ENCODE peak calls at places on chromosomes 2 and 18, in four cellular contexts. D is iris pigment epithelial cell; N is activated CD4-positive, alpha-beta memory T cell treated with anti-CD3 and anti-CD28 coated beads for 36 hours; S is ACHN. O is an unnamed sample.

GRCh38 chr2:170122883-170123547 is 54.9 kb upstream of the MYO3B start:
- DNase-seq in D (peak), N (no peak), S (peak), O (no peak)

GRCh38 chr2:41869542-41870256 is 178.1 kb upstream of the PKDCC start:
- DNase-seq in D (peak), N (peak), S (peak), O (peak)

GRCh38 chr2:8408560-8409460 is 273.0 kb upstream of the ID2 start:
- DNase-seq in D (no peak), N (peak), S (no peak), O (peak)

GRCh38 chr2:144801766-144802165 is 281.8 kb upstream of the ZEB2 start:
- DNase-seq in D (peak), N (no peak), S (peak), O (no peak)

GRCh38 chr2:162317910-162318279 is 589 bp downstream of the IFIH1 start:
- DNase-seq in D (no peak), N (peak), S (peak), O (peak)

GRCh38 chr2:188328419-188328818 is 36.7 kb downstream of the GULP1 start:
- DNase-seq in D (no peak), N (no peak), S (no peak), O (no peak)

GRCh38 chr2:65382323-65382722 is 50.1 kb downstream of the SPRED2 start:
- DNase-seq in D (no peak), N (no peak), S (peak), O (no peak)

GRCh38 chr2:3282056-3282998 is 95.3 kb downstream of the EIPR1 start:
- DNase-seq in D (peak), N (no peak), S (peak), O (no peak)

GRCh38 chr2:227862227-227862740 is 9.1 kb upstream of the DAW1 start:
- DNase-seq in D (peak), N (no peak), S (peak), O (peak)

GRCh38 chr2:113888641-113889470 is 1.0 kb upstream of the ACTR3 start:
- DNase-seq in D (no peak), N (no peak), S (no peak), O (no peak)

GRCh38 chr18:13137041-13137938 is 81.3 kb upstream of the LDLRAD4 start:
- DNase-seq in D (peak), N (peak), S (no peak), O (peak)

GRCh38 chr2:190636362-190636761 is 12.5 kb upstream of the NAB1 start:
- DNase-seq in D (peak), N (no peak), S (peak), O (no peak)

GRCh38 chr2:192544371-192544955 is 349.7 kb upstream of the TMEFF2 start:
- DNase-seq in D (peak), N (no peak), S (no peak), O (no peak)

GRCh38 chr2:28993211-28993960 is 12.3 kb downstream of the TOGARAM2 start:
- DNase-seq in D (no peak), N (no peak), S (no peak), O (no peak)

GRCh38 chr2:107402330-107402729 is 424.4 kb upstream of the RGPD4 start:
- DNase-seq in D (no peak), N (no peak), S (no peak), O (no peak)

GRCh38 chr18:13239557-13239956 is 21.0 kb downstream of the LDLRAD4 start:
- DNase-seq in D (no peak), N (no peak), S (no peak), O (no peak)

GRCh38 chr18:35489913-35490490 is 7.8 kb downstream of the INO80C start:
- DNase-seq in D (no peak), N (no peak), S (no peak), O (no peak)

GRCh38 chr2:112198780-112199179 is 56.1 kb downstream of the ZC3H8 start:
- DNase-seq in D (no peak), N (no peak), S (no peak), O (no peak)

GRCh38 chr2:181309576-181309975 is 147.6 kb upstream of the ITGA4 start:
- DNase-seq in D (no peak), N (no peak), S (no peak), O (no peak)

GRCh38 chr18:23077493-23078256 is 57.6 kb upstream of the CABLES1 start:
- DNase-seq in D (no peak), N (no peak), S (peak), O (no peak)

GRCh38 chr18:3305354-3305762 is 43.4 kb downstream of the MYL12B start:
- DNase-seq in D (peak), N (peak), S (peak), O (peak)

GRCh38 chr2:156331572-156332451 is 709 bp downstream of the NR4A2 start:
- DNase-seq in D (peak), N (peak), S (peak), O (peak)

GRCh38 chr2:40401896-40402295 is 50.0 kb downstream of the SLC8A1 start:
- DNase-seq in D (peak), N (no peak), S (peak), O (no peak)

GRCh38 chr2:7325186-7325585 is 408.0 kb downstream of the RNF144A start:
- DNase-seq in D (no peak), N (no peak), S (no peak), O (no peak)

GRCh38 chr2:86223098-86223681 is 23.9 kb downstream of the MRPL35 start:
- DNase-seq in D (peak), N (no peak), S (no peak), O (no peak)

GRCh38 chr18:12645751-12646203 is 12.1 kb downstream of the SPIRE1 start:
- DNase-seq in D (peak), N (no peak), S (no peak), O (no peak)

GRCh38 chr2:220969348-220969747 is 602.8 kb downstream of the EPHA4 start:
- DNase-seq in D (no peak), N (no peak), S (no peak), O (no peak)

GRCh38 chr2:88239781-88240180 is 69.6 kb downstream of the THNSL2 start:
- DNase-seq in D (no peak), N (no peak), S (no peak), O (no peak)

GRCh38 chr2:64887565-64887964 is 101.6 kb upstream of the SLC1A4 start:
- DNase-seq in D (no peak), N (no peak), S (no peak), O (no peak)

GRCh38 chr2:26724004-26724750 is 31.7 kb downstream of the KCNK3 start:
- DNase-seq in D (peak), N (no peak), S (peak), O (no peak)

GRCh38 chr2:12928706-12929291 is 212.1 kb downstream of the TRIB2 start:
- DNase-seq in D (peak), N (no peak), S (no peak), O (no peak)

GRCh38 chr18:8063733-8064132 is 496.6 kb downstream of the PTPRM start:
- DNase-seq in D (peak), N (no peak), S (no peak), O (no peak)

GRCh38 chr2:88180594-88181240 is 10.6 kb downstream of the THNSL2 start:
- DNase-seq in D (peak), N (no peak), S (no peak), O (no peak)

GRCh38 chr2:170985407-170985806 is 56.4 kb downstream of the GORASP2 start:
- DNase-seq in D (no peak), N (no peak), S (no peak), O (no peak)

GRCh38 chr2:164620873-164621760 is at the start of gene GRB14:
- DNase-seq in D (peak), N (no peak), S (peak), O (no peak)

GRCh38 chr2:103353754-103354153 is 591.9 kb downstream of the TMEM182 start:
- DNase-seq in D (no peak), N (no peak), S (no peak), O (no peak)

GRCh38 chr2:148752977-148753376 is 108.4 kb downstream of the EPC2 start:
- DNase-seq in D (no peak), N (no peak), S (no peak), O (no peak)

O was measured in activated CD4-positive, alpha-beta T cell treated with anti-CD3 and anti-CD28 coated beads for 48 hours.